ENCODE peak calls at places on chromosomes 3 and 15, in eight cellular contexts. Y is suprapubic skin, F is mammary epithelial cell, Q is spleen, B is astrocyte, A is hepatocyte, N is GM23248, T is SK-N-SH. O is an unnamed sample. For H3K4me1, the result is how much of the 10 kb centered on the place peaks cover.

GRCh38 chr3:88773766-88774165 is 333.7 kb upstream of the EPHA3 start:
- DNase-seq in A (no peak), Q (no peak), F (peak), N (no peak), B (no peak), Y (no peak), T (no peak), O (no peak)

GRCh38 chr3:133023301-133023830 is 14.8 kb upstream of the TMEM108 start:
- DNase-seq in Q (no peak), F (no peak), A (no peak), B (no peak), N (no peak), T (no peak), Y (no peak), O (no peak)

GRCh38 chr3:74532446-74532845 is 82.0 kb downstream of the CNTN3 start:
- DNase-seq in Q (no peak), T (no peak), N (peak), B (peak), Y (no peak), F (peak), A (no peak), O (no peak)

GRCh38 chr3:33833408-33834116 is 35.1 kb downstream of the PDCD6IP start:
- DNase-seq in A (no peak), F (no peak), Q (no peak), N (no peak), T (no peak), Y (no peak), B (no peak), O (no peak)

GRCh38 chr15:70096215-70096974 is 1.3 kb downstream of the TLE3 start:
- DNase-seq in F (peak), T (peak), Q (peak), N (peak), Y (no peak), A (peak), B (no peak), O (peak)

GRCh38 chr15:68402432-68403160 is 29.4 kb downstream of the ITGA11 start:
- DNase-seq in N (no peak), T (no peak), A (no peak), B (no peak), Q (peak), Y (peak), F (no peak), O (no peak)

GRCh38 chr3:24963762-24964625 is 464.1 kb upstream of the RARB start:
- DNase-seq in A (peak), Q (no peak), T (peak), B (peak), F (peak), Y (no peak), N (peak), O (peak)

GRCh38 chr15:48719668-48720067 is 74.2 kb upstream of the FBN1 start:
- DNase-seq in T (no peak), Q (no peak), N (no peak), B (no peak), Y (no peak), F (no peak), A (no peak), O (no peak)

GRCh38 chr3:155308831-155309230 is 15.3 kb upstream of the STRIT1 start:
- DNase-seq in T (no peak), Y (no peak), B (peak), N (peak), Q (no peak), F (peak), A (no peak), O (peak)

GRCh38 chr15:57865294-57865693 is 158.8 kb downstream of the POLR2M start:
- DNase-seq in N (peak), Y (no peak), F (no peak), T (peak), A (peak), Q (no peak), B (no peak), O (peak)

DNA sequence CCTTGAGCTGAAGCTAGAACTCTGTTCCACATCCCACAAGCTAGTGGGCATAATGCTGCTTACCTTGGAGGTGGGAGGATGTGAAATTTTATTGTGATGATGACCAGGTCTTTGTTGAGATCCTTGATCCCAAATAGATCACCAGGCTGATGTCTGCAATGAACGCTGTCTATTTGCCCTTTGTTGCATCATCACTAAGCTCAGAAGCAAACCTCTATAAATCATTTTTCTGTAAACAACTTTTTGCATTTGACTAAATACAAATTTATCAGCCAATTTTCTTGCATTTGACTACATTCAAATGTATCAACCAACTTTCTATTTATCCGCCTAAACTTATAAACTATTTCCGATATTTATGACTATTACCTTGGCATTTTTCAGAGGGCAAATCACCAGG is 9.7 kb downstream of the CCDC80 start:
- DNase-seq in Y (no peak), F (no peak), B (no peak), N (peak), A (no peak), Q (no peak), T (no peak), O (no peak)
- H3K4me1 ChIP-seq in Y (under half), F (under half), B (under half), N (half or more), A (under half), Q (under half), T (under half), O (under half)

GRCh38 chr3:15269091-15269989 is 63.0 kb downstream of the SH3BP5 start:
- DNase-seq in A (peak), B (peak), F (peak), T (peak), Y (peak), N (peak), Q (peak), O (peak)
- H3K4me1 ChIP-seq in A (under half), B (under half), F (under half), T (under half), Y (under half), N (under half), Q (half or more), O (under half)

GRCh38 chr15:82117296-82117695 is 71.5 kb upstream of the MEX3B start:
- DNase-seq in F (no peak), A (no peak), Q (no peak), N (no peak), T (no peak), B (no peak), Y (no peak), O (no peak)
- H3K4me1 ChIP-seq in F (under half), A (under half), Q (under half), N (under half), T (under half), B (under half), Y (under half), O (under half)

DNA sequence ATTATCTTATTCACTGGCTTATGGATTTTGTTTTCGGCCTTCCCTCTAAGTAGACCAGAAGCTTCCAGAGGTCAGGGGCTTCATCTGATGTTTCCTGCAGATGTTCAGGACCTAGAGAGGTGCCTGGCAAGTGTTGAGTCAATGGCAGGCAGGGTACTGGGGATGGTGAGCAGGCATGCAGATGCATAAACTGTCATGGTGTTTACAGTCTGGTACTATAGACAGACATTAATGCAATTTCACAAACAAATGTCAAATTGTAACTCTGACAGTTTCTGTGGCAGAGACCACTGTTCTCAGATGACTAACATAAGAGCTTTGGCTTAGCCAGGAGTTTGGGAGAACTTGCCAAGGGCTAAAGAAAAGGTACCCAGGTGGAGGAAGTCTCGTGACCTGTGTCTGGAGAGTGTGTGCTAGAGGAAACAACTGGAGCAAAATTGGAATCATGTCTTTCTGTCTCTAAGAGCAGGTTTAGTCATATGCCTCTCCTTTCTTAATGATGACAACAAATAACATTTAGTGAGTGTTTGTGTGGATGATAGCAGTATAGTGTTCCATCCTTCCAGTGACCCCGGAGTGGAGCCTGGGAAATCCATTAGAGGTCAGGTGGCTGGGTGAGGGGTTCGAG is 53.7 kb upstream of the TRAK1 start:
- DNase-seq in T (no peak), Y (peak), F (no peak), B (no peak), A (no peak), Q (no peak), N (no peak), O (no peak)
- H3K4me1 ChIP-seq in T (under half), Y (under half), F (under half), B (under half), A (under half), Q (under half), N (half or more), O (under half)

GRCh38 chr15:40088929-40089755 is 19.5 kb downstream of the BMF start:
- DNase-seq in B (peak), Y (no peak), N (peak), A (no peak), F (no peak), T (no peak), Q (peak), O (no peak)
- H3K4me1 ChIP-seq in B (under half), Y (half or more), N (under half), A (half or more), F (under half), T (half or more), Q (under half), O (under half)

GRCh38 chr15:92884813-92885461 is 15.2 kb upstream of the CHD2 start:
- DNase-seq in N (peak), B (no peak), T (no peak), A (no peak), Q (no peak), F (peak), Y (no peak), O (peak)
- H3K4me1 ChIP-seq in N (under half), B (under half), T (under half), A (under half), Q (half or more), F (under half), Y (half or more), O (under half)

DNA sequence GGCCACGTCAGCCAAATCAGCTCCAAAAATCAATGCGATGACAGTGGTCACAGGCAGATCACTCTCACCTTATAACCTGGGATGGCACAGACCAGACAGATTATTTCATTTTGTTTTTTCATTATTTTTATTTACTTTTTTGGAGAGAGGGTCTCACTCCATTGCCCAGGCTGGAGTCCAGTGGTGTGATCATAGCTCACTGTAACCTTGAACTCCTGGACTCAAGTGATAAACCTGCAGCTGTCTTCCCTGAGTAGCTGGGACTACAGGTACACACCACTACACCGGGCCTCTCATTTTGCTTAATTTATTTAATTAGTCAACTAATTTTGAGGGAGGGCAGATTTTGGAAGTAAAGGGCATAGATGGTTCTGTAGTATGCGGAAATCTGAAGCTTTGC is 51.2 kb upstream of the ICE2 start:
- DNase-seq in N (no peak), B (no peak), A (no peak), Y (no peak), T (no peak), Q (no peak), F (no peak), O (no peak)
- H3K4me1 ChIP-seq in N (under half), B (under half), A (under half), Y (under half), T (under half), Q (under half), F (under half), O (under half)

GRCh38 chr3:184336484-184337230 is 743 bp upstream of the FAM131A start:
- DNase-seq in N (peak), Y (no peak), Q (no peak), B (peak), F (peak), T (peak), A (peak), O (peak)
- H3K4me1 ChIP-seq in N (half or more), Y (half or more), Q (under half), B (half or more), F (half or more), T (under half), A (under half), O (half or more)

GRCh38 chr3:46239301-46239938 is 2.8 kb upstream of the CCR3 start:
- DNase-seq in Q (no peak), N (no peak), F (peak), T (no peak), Y (no peak), B (no peak), A (no peak), O (peak)
- H3K4me1 ChIP-seq in Q (under half), N (under half), F (under half), T (under half), Y (under half), B (under half), A (under half), O (under half)

O was measured in PC-3.